ENCODE peak calls at places on chromosomes 12 and 14, in seven cellular contexts. Q, S, G, Z, O, D and R are unnamed samples.

GRCh38 chr12:50825372-50825838 is 17.3 kb upstream of the TMPRSS12 start:
- DNase-seq in O (peak), G (no peak), Q (no peak), D (peak), S (no peak), Z (peak), R (no peak)

GRCh38 chr14:73696466-73697390 is 17.5 kb downstream of the PNMA1 start:
- DNase-seq in D (no peak), S (no peak), O (no peak), Z (no peak), G (no peak), Q (no peak), R (no peak)

GRCh38 chr12:91023326-91024004 is 18.7 kb upstream of the EPYC start:
- DNase-seq in S (no peak), Z (no peak), D (no peak), O (no peak), Q (no peak), G (no peak), R (no peak)

GRCh38 chr12:44000309-44000952 is 164.6 kb downstream of the TMEM117 start:
- DNase-seq in Q (no peak), G (no peak), O (no peak), S (no peak), Z (no peak), D (peak), R (no peak)

GRCh38 chr14:101475468-101476257 is 85.6 kb upstream of the DIO3 start:
- DNase-seq in O (no peak), G (no peak), Q (no peak), S (no peak), Z (no peak), D (no peak), R (no peak)

GRCh38 chr14:49598182-49598478 is 610 bp upstream of the LRR1 start:
- DNase-seq in S (no peak), G (no peak), O (peak), Z (no peak), Q (no peak), D (no peak), R (no peak)

GRCh38 chr12:84136862-84137367 is 775.7 kb downstream of the SLC6A15 start:
- DNase-seq in G (no peak), Q (no peak), O (no peak), D (no peak), Z (no peak), S (no peak), R (no peak)

GRCh38 chr12:121033625-121034349 is 5.3 kb downstream of the OASL start:
- DNase-seq in G (no peak), O (no peak), Z (no peak), Q (peak), S (peak), D (no peak), R (peak)

GRCh38 chr12:2052861-2053674 is at the start of gene CACNA1C:
- DNase-seq in Q (no peak), O (no peak), G (peak), Z (peak), S (peak), D (peak), R (no peak)

GRCh38 chr14:94116701-94117100 is 6.2 kb downstream of the IFI27 start:
- DNase-seq in G (no peak), Z (no peak), D (no peak), O (no peak), Q (no peak), S (no peak), R (no peak)

GRCh38 chr14:44846232-44846824 is 115.4 kb downstream of the KLHL28 start:
- DNase-seq in S (no peak), D (peak), Z (no peak), O (peak), G (no peak), Q (no peak), R (no peak)